ENCODE peak calls at places on chromosome 16, in nine cellular contexts. N is mucosa of descending colon; A is uterus; O is GM23248; K is thoracic aorta; Z is SJCRH30; Y is CD4-positive, CD25-positive, alpha-beta regulatory T cell; W is pancreas; E is lower leg skin. U is an unnamed sample.
A peak's percentile ranks its signal among the peaks of the same experiment; 100 is the strongest.

GRCh38 chr16:27208809-27209208 is 5.5 kb downstream of the KDM8 start:
- DNase-seq in N (no peak), A (no peak), O (no peak), K (no peak), Z (no peak), Y (no peak), W (no peak), E (no peak), U (no peak)

GRCh38 chr16:69647020-69647419 is 79.3 kb downstream of the NQO1 start:
- DNase-seq in N (no peak), A (no peak), O (no peak), K (no peak), Z (no peak), Y (no peak), W (no peak), E (no peak), U (no peak)

GRCh38 chr16:49754495-49755290 is 101.2 kb downstream of the ZNF423 start:
- DNase-seq in N (peak; percentile 45), A (no peak), O (peak; percentile 62), K (no peak), Z (no peak), Y (no peak), W (no peak), E (no peak), U (no peak)

GRCh38 chr16:17159616-17160015 is 311.1 kb downstream of the XYLT1 start:
- DNase-seq in N (no peak), A (no peak), O (no peak), K (no peak), Z (no peak), Y (no peak), W (no peak), E (no peak), U (no peak)

GRCh38 chr16:86398201-86398600 is 112.1 kb upstream of the FOXF1 start:
- DNase-seq in N (no peak), A (no peak), O (no peak), K (no peak), Z (peak; percentile 73), Y (no peak), W (no peak), E (no peak), U (no peak)

GRCh38 chr16:31185339-31185738 is 5.4 kb downstream of the FUS start:
- DNase-seq in N (no peak), A (no peak), O (no peak), K (no peak), Z (no peak), Y (no peak), W (no peak), E (no peak), U (no peak)

GRCh38 chr16:53291757-53292392 is 142.4 kb upstream of the RBL2 start:
- DNase-seq in N (no peak), A (no peak), O (peak; percentile 72), K (no peak), Z (no peak), Y (no peak), W (no peak), E (no peak), U (no peak)

GRCh38 chr16:66486199-66486772 is 59.2 kb downstream of the BEAN1 start:
- DNase-seq in N (no peak), A (peak; percentile 7), O (no peak), K (no peak), Z (no peak), Y (no peak), W (no peak), E (peak; percentile 70), U (no peak)

GRCh38 chr16:54242199-54242598 is 44.4 kb downstream of the IRX3 start:
- DNase-seq in N (no peak), A (no peak), O (no peak), K (no peak), Z (peak; percentile 34), Y (no peak), W (no peak), E (peak; percentile 37), U (peak; percentile 81)

DNA sequence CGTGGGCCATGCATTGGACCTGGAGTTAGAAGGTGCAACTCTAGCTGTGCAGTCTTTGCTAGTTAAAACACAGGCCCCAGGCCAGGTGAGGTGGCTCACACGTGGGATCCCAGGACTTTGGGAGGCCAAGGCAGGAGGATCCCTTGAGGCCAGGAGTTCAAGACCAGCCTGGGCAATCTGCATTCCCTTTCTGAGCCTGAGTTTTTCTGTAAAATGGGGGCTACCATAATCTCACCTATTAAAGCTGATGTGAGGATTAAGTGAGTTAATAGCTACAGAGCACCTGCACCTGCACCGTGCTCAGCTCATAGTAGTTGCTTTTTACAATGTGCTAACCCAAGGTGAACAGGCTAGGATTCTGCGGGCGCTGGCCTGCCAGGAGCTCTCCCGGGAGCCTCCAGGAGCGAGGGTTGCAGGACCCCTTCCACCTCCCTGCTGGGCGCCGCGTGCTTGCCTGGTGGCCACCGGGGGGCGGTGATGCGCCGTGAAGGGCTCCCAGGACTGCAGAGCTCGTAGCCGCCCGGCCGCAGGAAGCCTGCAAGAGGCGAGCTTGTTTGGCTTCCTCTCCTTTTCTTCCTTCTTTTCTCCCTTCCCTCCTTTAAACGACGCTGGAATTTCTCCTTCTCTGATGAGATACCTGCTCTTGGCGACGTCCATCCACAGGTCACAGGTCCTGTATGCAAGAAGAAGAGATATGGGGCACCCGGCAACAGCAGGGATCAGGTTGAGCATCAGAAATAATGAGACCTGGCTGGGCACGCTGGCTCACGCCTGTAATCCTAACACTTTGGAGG is 51.3 kb downstream of the ZFP90 start:
- DNase-seq in N (peak; percentile 64), A (peak; percentile 65), O (peak; percentile 82), K (no peak), Z (peak; percentile 65), Y (peak; percentile 11), W (peak; percentile 90), E (peak; percentile 83), U (peak; percentile 72)
- H3K4me3 ChIP-seq in N (no peak overlapping the region), A (no peak overlapping the region), O (no peak overlapping the region), K (no peak overlapping the region), Z (no peak overlapping the region), Y (no peak overlapping the region), W (no peak overlapping the region), E (no peak overlapping the region), U (no peak overlapping the region)

DNA sequence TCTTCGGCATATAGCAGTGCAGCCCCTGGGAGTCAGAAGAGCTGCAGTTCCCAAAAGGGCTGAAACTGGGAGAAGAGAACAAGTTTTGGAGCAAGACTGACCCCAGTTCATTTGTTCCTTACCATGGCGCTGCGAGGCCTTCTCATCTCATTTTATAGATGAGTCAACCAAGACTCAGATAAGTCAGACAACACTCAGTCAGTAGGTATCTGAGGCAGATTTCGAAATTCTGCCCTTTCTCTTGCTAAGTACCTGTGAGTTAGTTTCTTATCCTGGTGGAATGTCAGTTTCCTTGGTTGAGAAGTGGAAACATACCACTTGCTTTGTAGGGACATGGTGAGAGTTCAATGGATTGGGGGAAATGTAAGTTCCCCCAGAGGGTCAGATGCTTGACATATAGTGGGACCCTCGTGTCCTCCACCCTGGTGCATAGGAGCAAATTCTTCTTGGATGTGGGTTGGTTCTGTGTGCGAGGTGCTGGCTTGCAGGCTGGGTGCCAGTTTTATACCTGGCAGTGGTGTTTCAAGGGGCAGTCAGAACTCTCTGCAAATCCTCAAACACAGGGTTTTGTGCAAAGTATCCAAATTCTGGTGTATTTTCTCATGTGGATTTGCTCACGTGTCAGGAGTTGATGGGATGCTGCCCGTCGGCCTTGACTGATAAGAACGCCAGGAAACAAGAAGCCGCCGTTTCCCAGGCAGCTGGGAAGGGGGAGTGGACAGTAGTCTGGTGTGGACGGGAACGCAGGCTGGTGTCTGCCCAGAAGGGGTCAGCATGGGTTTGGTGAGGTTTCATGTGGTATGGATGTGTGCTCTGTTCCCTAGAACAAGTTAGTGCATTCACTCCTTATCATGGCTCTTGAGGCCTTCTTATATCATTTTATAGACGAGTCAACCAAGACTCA is 61.1 kb upstream of the CIBAR2 start:
- DNase-seq in N (no peak), A (no peak), O (peak; percentile 98), K (no peak), Z (peak; percentile 42), Y (no peak), W (no peak), E (no peak), U (peak; percentile 78)
- H3K4me3 ChIP-seq in N (no peak overlapping the region), A (peak overlapping the region; percentile 22), O (peak overlapping the region; percentile 87), K (peak overlapping the region; percentile 14), Z (peak overlapping the region; percentile 83), Y (no peak overlapping the region), W (peak overlapping the region; percentile 30), E (no peak overlapping the region), U (peak overlapping the region; percentile 69)

DNA sequence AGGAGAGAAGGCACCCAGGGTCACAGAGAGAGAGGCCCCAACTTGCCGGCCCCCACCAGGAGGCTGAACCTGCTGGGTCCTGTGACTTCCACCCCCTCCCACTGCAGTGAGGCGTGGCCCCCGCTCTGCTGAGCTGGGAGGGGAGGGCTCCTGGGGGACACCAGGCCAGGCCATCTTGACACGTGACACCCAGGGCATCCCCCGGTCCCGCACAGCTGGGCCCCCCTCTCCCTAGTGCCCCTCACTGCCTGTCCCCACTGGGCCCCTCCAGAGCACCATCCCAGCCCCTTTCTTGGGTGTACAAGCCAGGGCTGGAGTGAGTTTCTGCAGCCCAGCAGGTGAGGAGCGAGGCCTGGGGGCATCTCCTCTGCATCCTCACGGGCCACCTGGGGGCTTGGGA is 12.4 kb downstream of the UBALD1 start:
- DNase-seq in N (no peak), A (no peak), O (no peak), K (no peak), Z (no peak), Y (no peak), W (no peak), E (no peak), U (no peak)
- H3K4me3 ChIP-seq in N (no peak overlapping the region), A (no peak overlapping the region), O (no peak overlapping the region), K (no peak overlapping the region), Z (no peak overlapping the region), Y (no peak overlapping the region), W (no peak overlapping the region), E (no peak overlapping the region), U (no peak overlapping the region)

GRCh38 chr16:72927199-72928088 is 120.5 kb downstream of the ZFHX3 start:
- DNase-seq in N (no peak), A (no peak), O (peak; percentile 92), K (no peak), Z (peak; percentile 72), Y (no peak), W (no peak), E (no peak), U (peak; percentile 61)
- H3K4me3 ChIP-seq in N (no peak overlapping the region), A (no peak overlapping the region), O (no peak overlapping the region), K (no peak overlapping the region), Z (peak overlapping the region; percentile 33), Y (no peak overlapping the region), W (no peak overlapping the region), E (no peak overlapping the region), U (no peak overlapping the region)

DNA sequence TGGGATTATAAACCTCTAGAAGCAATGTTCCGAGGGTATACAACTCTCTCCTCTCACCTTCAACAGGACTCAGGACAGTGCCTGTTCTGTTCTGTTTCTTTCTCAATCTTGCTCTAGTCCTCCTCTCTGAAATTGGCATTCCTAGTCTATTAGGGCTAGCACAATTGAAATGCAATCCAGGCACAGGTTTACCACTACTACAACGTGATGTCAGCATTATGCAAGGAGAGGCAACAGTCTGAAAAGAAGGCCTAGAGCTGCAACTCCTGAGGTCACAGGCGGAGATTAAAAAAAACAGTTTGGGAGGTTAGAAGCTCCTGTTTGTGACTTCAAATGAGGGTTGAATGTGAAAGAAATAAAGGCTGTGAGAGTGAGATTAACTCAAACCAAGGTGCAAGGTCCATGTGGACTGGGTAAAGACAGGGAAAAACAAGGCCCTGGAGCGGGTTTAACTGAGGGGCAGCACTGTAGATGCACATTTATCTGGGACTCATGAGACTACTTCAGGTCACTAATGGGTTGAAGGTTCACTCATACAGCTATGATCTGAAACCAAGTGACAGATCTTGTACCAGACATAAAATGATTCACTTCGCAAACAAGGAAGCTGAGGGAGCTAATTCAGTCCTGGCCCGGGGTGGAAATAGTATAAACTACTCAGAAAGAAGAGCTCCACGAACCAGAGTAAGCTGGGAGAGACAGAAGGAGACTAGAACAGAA is 16.8 kb downstream of the AMFR start:
- DNase-seq in N (peak; percentile 51), A (no peak), O (no peak), K (no peak), Z (no peak), Y (no peak), W (no peak), E (no peak), U (no peak)
- H3K4me3 ChIP-seq in N (no peak overlapping the region), A (no peak overlapping the region), O (no peak overlapping the region), K (no peak overlapping the region), Z (no peak overlapping the region), Y (no peak overlapping the region), W (no peak overlapping the region), E (no peak overlapping the region), U (no peak overlapping the region)